ENCODE peak calls at places on chromosomes 11 and 22, in four cellular contexts. C is mammary epithelial cell, S is neural progenitor cell, F is IMR-90. M is an unnamed sample. For H3K27me3 and H3K4me1, the result is how much of the 10 kb centered on the place peaks cover.

GRCh38 chr11:115670538-115671200 is 166.5 kb upstream of the CADM1 start:
- DNase-seq in F (no peak), C (no peak), S (no peak), M (no peak)

GRCh38 chr11:94732617-94733292 is 35.4 kb upstream of the AMOTL1 start:
- DNase-seq in F (peak), S (no peak), C (peak), M (peak)

GRCh38 chr11:67352546-67353316 is 615 bp downstream of the POLD4 start:
- DNase-seq in C (no peak), S (no peak), F (no peak), M (no peak)

GRCh38 chr22:27985323-27986275 is 66.5 kb upstream of the PITPNB start:
- DNase-seq in F (no peak), S (no peak), C (no peak), M (no peak)

GRCh38 chr11:6249822-6250555 is 9.6 kb upstream of the CCKBR start:
- DNase-seq in C (peak), S (no peak), F (peak), M (peak)

GRCh38 chr22:17281026-17281809 is 62.0 kb upstream of the ADA2 start:
- DNase-seq in C (no peak), F (no peak), S (no peak), M (no peak)

GRCh38 chr22:32847067-32847491 is 45.6 kb downstream of the TIMP3 start:
- DNase-seq in C (peak), S (no peak), F (no peak), M (no peak)

GRCh38 chr22:36510384-36510783 is 3.5 kb upstream of the FOXRED2 start:
- DNase-seq in F (no peak), S (no peak), C (no peak), M (no peak)

GRCh38 chr11:20612416-20612815 is 13.0 kb downstream of the SLC6A5 start:
- DNase-seq in C (no peak), S (no peak), F (no peak), M (no peak)

GRCh38 chr11:130585545-130585944 is 137.1 kb downstream of the ADAMTS15 start:
- DNase-seq in S (no peak), C (peak), F (no peak), M (peak)

GRCh38 chr11:119103793-119104192 is 2.1 kb upstream of the DPAGT1 start:
- DNase-seq in F (no peak), C (no peak), S (no peak), M (no peak)

GRCh38 chr11:22903782-22904181 is 43.5 kb upstream of the CCDC179 start:
- DNase-seq in F (no peak), C (no peak), S (no peak), M (no peak)

GRCh38 chr11:12287374-12288211 is 89.8 kb upstream of the PARVA start:
- DNase-seq in F (peak), S (peak), C (peak), M (peak)

GRCh38 chr22:45860201-45860600 is 116.8 kb downstream of the WNT7B start:
- DNase-seq in C (no peak), S (no peak), F (no peak), M (no peak)

GRCh38 chr11:6474806-6475500 is 1.2 kb upstream of the TRIM3 start:
- DNase-seq in S (no peak), C (no peak), F (peak), M (no peak)

GRCh38 chr11:125070699-125071254 is 7.7 kb downstream of the SLC37A2 start:
- DNase-seq in S (no peak), F (peak), C (peak), M (peak)

GRCh38 chr11:84398017-84398626 is 1112.0 kb upstream of the CCDC90B start:
- DNase-seq in F (peak), C (peak), S (peak), M (peak)

GRCh38 chr11:33045551-33046255 is 6.3 kb downstream of the TCP11L1 start:
- DNase-seq in S (no peak), F (no peak), C (peak), M (peak)

GRCh38 chr11:105137286-105137685 is 2.3 kb downstream of the CARD18 start:
- DNase-seq in F (peak), C (peak), S (no peak), M (no peak)

GRCh38 chr11:123480290-123480815 is 50.3 kb downstream of the GRAMD1B start:
- DNase-seq in C (no peak), S (no peak), F (no peak), M (no peak)

GRCh38 chr11:83725161-83725560 is 439.0 kb upstream of the CCDC90B start:
- DNase-seq in C (no peak), S (peak), F (no peak), M (no peak)

GRCh38 chr22:28506207-28506606 is 173.4 kb downstream of the TTC28 start:
- DNase-seq in S (no peak), F (no peak), C (no peak), M (no peak)

GRCh38 chr22:37284126-37284806 is 2.0 kb downstream of the CYTH4 start:
- DNase-seq in C (no peak), F (no peak), S (no peak), M (no peak)

GRCh38 chr11:134034496-134035381 is 34.1 kb upstream of the JAM3 start:
- DNase-seq in S (no peak), F (no peak), C (peak), M (peak)

GRCh38 chr11:125343732-125344131 is 152.3 kb downstream of the FEZ1 start:
- DNase-seq in S (no peak), C (no peak), F (peak), M (no peak)

GRCh38 chr11:7514099-7514725 is 413 bp downstream of the PPFIBP2 start:
- DNase-seq in C (no peak), S (peak), F (no peak), M (peak)

GRCh38 chr11:126495806-126496205 is 140.3 kb downstream of the ST3GAL4 start:
- DNase-seq in F (no peak), S (peak), C (no peak), M (no peak)

GRCh38 chr11:32575070-32575469 is 8.6 kb upstream of the EIF3M start:
- DNase-seq in C (no peak), S (no peak), F (no peak), M (no peak)

GRCh38 chr11:27720277-27720830 is 20.1 kb upstream of the BDNF start:
- DNase-seq in F (peak), S (peak), C (peak), M (peak)

GRCh38 chr11:46718155-46719019 is 626 bp upstream of the F2 start:
- DNase-seq in S (no peak), C (no peak), F (no peak), M (no peak)

DNA sequence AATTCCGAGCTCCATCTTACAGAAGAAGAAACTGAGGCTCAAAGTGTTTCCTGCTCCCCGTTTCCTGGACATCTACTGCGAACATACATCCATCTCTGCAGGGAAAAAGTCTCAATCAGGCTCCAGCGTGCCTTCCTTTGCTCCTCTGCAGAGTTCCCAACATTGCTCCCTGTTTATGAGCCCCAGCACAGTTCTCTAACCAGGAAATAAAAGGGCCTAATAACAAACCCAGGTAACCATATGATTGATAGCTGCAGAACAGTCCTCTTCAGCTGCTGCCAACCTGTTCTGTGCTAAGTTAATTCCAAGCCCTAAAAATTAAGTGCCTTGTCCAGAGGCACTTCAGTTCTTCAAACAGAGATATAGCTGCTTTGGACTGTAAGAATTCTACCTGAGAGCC is 104.9 kb upstream of the ASPHD2 start:
- DNase-seq in C (no peak), S (no peak), F (no peak), M (no peak)
- H3K27me3 ChIP-seq in C (under half), S (under half), F (under half), M (under half)

GRCh38 chr11:120329556-120329955 is 4.5 kb downstream of the TLCD5 start:
- DNase-seq in C (no peak), F (no peak), S (no peak), M (no peak)
- H3K4me1 ChIP-seq in C (under half), F (under half), S (under half), M (half or more)

DNA sequence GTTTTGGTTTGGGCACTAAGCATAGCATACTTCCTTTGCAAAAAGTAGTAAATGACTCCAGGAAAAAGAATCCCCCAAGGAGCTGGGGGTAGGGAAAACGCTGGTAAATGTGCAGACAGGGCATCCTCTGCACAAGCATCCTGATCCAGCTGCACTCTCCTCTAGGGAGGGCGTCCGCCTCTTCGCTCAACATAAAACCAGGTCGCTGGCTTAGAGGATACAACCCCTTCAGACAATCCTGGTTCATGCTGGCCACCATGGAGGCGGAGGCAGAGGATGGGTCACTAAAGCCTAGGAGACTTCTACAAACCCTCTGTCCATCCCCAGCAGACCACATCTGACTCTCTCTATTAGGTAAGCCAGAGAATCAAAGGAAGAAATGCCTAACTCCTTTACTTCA is 14.2 kb downstream of the PCSK7 start:
- DNase-seq in F (no peak), S (no peak), C (no peak), M (no peak)
- H3K9ac ChIP-seq in F (peak), S (no peak), C (no peak), M (peak)

GRCh38 chr22:43537019-43537585 is 125.3 kb downstream of the MPPED1 start:
- DNase-seq in C (no peak), F (no peak), S (no peak), M (no peak)
- H3K27me3 ChIP-seq in C (under half), F (under half), S (under half), M (under half)

DNA sequence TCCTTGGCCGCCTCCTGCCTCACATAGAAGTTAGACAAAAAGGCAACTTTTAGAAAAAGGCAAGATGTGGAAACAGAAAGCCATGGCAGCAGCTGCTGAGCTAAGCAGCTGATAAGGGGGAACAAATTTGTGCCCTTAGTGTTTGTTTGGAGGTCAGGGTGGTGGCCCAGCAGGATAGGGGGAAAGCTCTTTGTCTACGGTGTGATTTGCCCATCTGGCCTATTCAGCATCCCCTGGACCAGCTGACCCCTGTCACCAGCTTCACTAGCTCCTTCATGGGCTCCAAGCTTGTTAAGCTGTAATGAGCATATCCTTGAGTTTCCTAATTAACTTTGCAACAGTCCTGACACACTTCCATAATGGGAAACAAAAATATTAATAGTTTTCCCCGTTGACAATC is 5.9 kb upstream of the ME3 start:
- DNase-seq in C (no peak), F (no peak), S (peak), M (no peak)
- H3K4me1 ChIP-seq in C (under half), F (under half), S (half or more), M (under half)

GRCh38 chr11:62574363-62575057 is 819 bp upstream of the EEF1G start:
- DNase-seq in S (peak), C (no peak), F (peak), M (peak)

GRCh38 chr11:62577046-62577708 is 3.5 kb upstream of the EEF1G start:
- DNase-seq in C (no peak), S (no peak), F (peak), M (no peak)

GRCh38 chr11:62573592-62574362 is at the start of gene EEF1G:
- DNase-seq in C (peak), F (peak), S (peak), M (peak)

GRCh38 chr11:62575156-62575555 is 1.5 kb upstream of the EEF1G start:
- DNase-seq in F (no peak), C (no peak), S (no peak), M (no peak)

DNA sequence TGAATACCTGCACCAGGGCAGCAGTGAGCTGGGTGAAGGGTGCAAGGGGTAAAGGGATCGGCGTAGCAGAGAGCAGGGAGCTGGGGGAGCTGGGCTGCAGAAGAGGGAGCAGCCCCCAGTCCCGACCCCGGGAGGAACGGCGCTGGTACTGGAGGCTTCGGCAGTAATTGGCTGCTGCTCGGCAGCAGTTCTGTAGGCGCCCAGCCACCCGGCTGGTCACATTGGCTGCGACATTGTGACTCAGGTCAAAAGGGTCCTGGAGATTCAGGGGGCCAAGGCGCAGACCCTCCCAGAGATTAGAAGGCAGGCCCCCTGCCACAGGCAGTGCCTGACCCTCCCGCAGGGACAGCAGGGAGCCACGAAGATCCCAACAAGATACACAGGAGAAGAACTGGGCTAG is 2.1 kb upstream of the EEF1G start:
- DNase-seq in S (no peak), C (no peak), F (no peak), M (no peak)
- H3K9ac ChIP-seq in S (peak), C (no peak), F (peak), M (peak)

GRCh38 chr11:2725367-2726300 is 25.8 kb upstream of the KCNQ1OT1 start:
- DNase-seq in F (peak), C (no peak), S (no peak), M (peak)
- H3K27me3 ChIP-seq in F (under half), C (under half), S (half or more), M (under half)

GRCh38 chr11:69635804-69636511 is 5.0 kb upstream of the CCND1 start:
- DNase-seq in S (no peak), C (no peak), F (no peak), M (no peak)

GRCh38 chr11:69635210-69635609 is 5.7 kb upstream of the CCND1 start:
- DNase-seq in F (no peak), S (no peak), C (no peak), M (no peak)

GRCh38 chr11:69636870-69637600 is 3.9 kb upstream of the CCND1 start:
- DNase-seq in F (no peak), S (no peak), C (no peak), M (no peak)

GRCh38 chr11:69637601-69637955 is 3.4 kb upstream of the CCND1 start:
- DNase-seq in C (no peak), F (no peak), S (peak), M (no peak)

GRCh38 chr11:69636512-69636866 is 4.5 kb upstream of the CCND1 start:
- DNase-seq in C (no peak), S (peak), F (peak), M (peak)
- H3K4me1 ChIP-seq in C (under half), S (under half), F (under half), M (under half)

GRCh38 chr11:114199051-114199450 is 97.1 kb upstream of the NNMT start:
- DNase-seq in S (no peak), F (no peak), C (no peak), M (no peak)

GRCh38 chr11:114193730-114194674 is 102.2 kb upstream of the NNMT start:
- DNase-seq in C (no peak), S (no peak), F (no peak), M (peak)

GRCh38 chr11:114197799-114198500 is 98.2 kb upstream of the NNMT start:
- DNase-seq in C (peak), S (no peak), F (peak), M (peak)

GRCh38 chr11:114196994-114197702 is 99.1 kb upstream of the NNMT start:
- DNase-seq in F (no peak), S (no peak), C (no peak), M (no peak)

GRCh38 chr11:114195981-114196731 is 100.0 kb upstream of the NNMT start:
- DNase-seq in S (no peak), F (no peak), C (peak), M (no peak)
- H3K9ac ChIP-seq in S (no peak), F (no peak), C (no peak), M (peak)

DNA sequence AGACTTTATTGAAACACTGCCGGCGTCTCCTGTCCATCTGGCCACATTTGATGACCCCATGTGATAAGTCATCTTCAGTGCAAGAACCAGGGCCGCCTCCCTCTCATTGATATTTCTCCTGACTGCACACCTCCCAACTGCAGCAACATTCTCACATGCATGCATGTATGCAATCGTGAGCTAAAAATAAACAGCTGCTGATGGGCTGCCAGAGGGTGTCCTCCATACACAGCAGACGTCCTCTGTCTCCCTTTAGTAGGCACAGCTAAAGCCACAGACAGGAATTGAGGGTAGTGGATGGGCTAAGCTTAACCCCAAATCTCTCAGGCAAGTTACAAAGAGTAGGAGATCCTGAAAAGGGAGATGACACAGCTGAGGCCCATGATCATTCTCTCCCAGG is 106.7 kb upstream of the HSD17B12 start:
- DNase-seq in S (no peak), C (no peak), F (no peak), M (no peak)
- H3K27me3 ChIP-seq in S (half or more), C (under half), F (half or more), M (half or more)